ENCODE peak calls at places on chromosomes 13 and 19, in six cellular contexts. S is colonic mucosa, J is HAP-1, C is breast epithelium, W is mammary epithelial cell, G is SJSA1. Y is an unnamed sample. For H3K9me3, the result is how much of the 10 kb centered on the place peaks cover.

GRCh38 chr13:23770428-23770827 is 118.8 kb downstream of the MIPEP start:
- DNase-seq in J (no peak), S (no peak), W (no peak), C (no peak), G (no peak), Y (no peak)

GRCh38 chr13:100140441-100140840 is 51.5 kb downstream of the PCCA start:
- DNase-seq in W (no peak), S (no peak), C (no peak), J (no peak), G (peak), Y (no peak)

GRCh38 chr13:93224545-93224944 is 2.1 kb upstream of the GPC6 start:
- DNase-seq in C (no peak), J (peak), S (no peak), W (no peak), G (peak), Y (no peak)

GRCh38 chr13:102317593-102317992 is 84.3 kb downstream of the FGF14 start:
- DNase-seq in G (no peak), J (no peak), S (peak), W (no peak), C (peak), Y (peak)

GRCh38 chr19:35852029-35852780 is at the start of gene NPHS1:
- DNase-seq in J (no peak), W (no peak), G (no peak), S (no peak), C (no peak), Y (no peak)

GRCh38 chr19:16078311-16078758 is 2.0 kb downstream of the TPM4 start:
- DNase-seq in W (peak), G (peak), S (no peak), C (peak), J (no peak), Y (peak)

GRCh38 chr13:99150575-99151370 is 49.9 kb upstream of the UBAC2 start:
- DNase-seq in W (peak), C (no peak), G (peak), J (peak), S (no peak), Y (no peak)

GRCh38 chr13:51311957-51312520 is 27.5 kb upstream of the SERPINE3 start:
- DNase-seq in J (no peak), C (no peak), W (no peak), G (no peak), S (no peak), Y (no peak)

GRCh38 chr13:26050568-26051230 is 1.1 kb downstream of the SHISA2 start:
- DNase-seq in C (no peak), W (peak), S (no peak), J (no peak), G (no peak), Y (no peak)

GRCh38 chr13:61136101-61136500 is 279.5 kb downstream of the PCDH20 start:
- DNase-seq in C (no peak), G (no peak), J (no peak), W (no peak), S (no peak), Y (no peak)

GRCh38 chr13:24063281-24063851 is 97.2 kb upstream of the SPATA13 start:
- DNase-seq in J (no peak), S (no peak), C (no peak), G (no peak), W (no peak), Y (no peak)

GRCh38 chr13:42040730-42041016 is 7.8 kb upstream of the DGKH start:
- DNase-seq in W (no peak), G (no peak), C (no peak), J (no peak), S (no peak), Y (no peak)

GRCh38 chr19:988081-988480 is 3.9 kb downstream of the WDR18 start:
- DNase-seq in S (no peak), W (no peak), C (no peak), J (no peak), G (no peak), Y (no peak)

GRCh38 chr13:110128546-110128945 is 178.4 kb downstream of the COL4A1 start:
- DNase-seq in J (no peak), W (no peak), G (no peak), C (no peak), S (no peak), Y (no peak)

GRCh38 chr13:107361666-107362065 is 793.7 kb upstream of the ARGLU1 start:
- DNase-seq in G (no peak), S (no peak), W (no peak), J (no peak), C (no peak), Y (no peak)

GRCh38 chr13:113544071-113544891 is 40.3 kb upstream of the TFDP1 start:
- DNase-seq in S (no peak), G (no peak), C (no peak), W (no peak), J (no peak), Y (peak)

DNA sequence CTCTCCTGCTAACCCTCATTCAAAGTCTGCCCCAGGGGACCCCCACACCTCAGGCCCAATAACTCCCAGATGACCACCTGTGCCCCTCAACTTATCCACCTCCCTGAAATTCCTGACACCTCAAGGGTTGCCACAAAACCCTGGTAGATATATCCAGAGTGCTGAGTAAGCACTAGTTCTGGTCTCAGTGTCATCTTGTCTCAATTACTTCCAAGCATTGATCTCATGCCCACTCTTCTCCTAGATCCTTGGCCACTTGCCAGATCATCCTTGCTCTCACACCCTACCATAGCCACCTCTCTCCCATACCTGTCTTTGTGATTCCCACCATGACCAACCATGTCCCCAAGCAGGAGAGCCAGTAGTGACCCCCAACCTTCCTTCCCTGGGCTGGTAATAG is 2.0 kb downstream of the ZNF416 start:
- DNase-seq in W (no peak), S (no peak), G (no peak), C (no peak), J (no peak), Y (no peak)
- H3K9me3 ChIP-seq in W (half or more), S (under half), G (under half), C (half or more), J (under half), Y (half or more)

GRCh38 chr19:23946569-23946968 is 31.9 kb downstream of the ZNF726 start:
- DNase-seq in C (no peak), G (no peak), W (no peak), J (no peak), S (no peak), Y (no peak)

GRCh38 chr19:23943411-23943810 is 28.7 kb downstream of the ZNF726 start:
- DNase-seq in C (no peak), S (no peak), W (no peak), G (no peak), J (no peak), Y (no peak)
- H3K9me3 ChIP-seq in C (under half), S (under half), W (under half), G (under half), J (under half), Y (under half)

GRCh38 chr19:50061650-50062049 is 35.8 kb downstream of the ZNF473 start:
- DNase-seq in G (no peak), C (no peak), W (no peak), J (no peak), S (no peak), Y (no peak)
- H3K9me3 ChIP-seq in G (under half), C (under half), W (under half), J (under half), S (under half), Y (under half)

DNA sequence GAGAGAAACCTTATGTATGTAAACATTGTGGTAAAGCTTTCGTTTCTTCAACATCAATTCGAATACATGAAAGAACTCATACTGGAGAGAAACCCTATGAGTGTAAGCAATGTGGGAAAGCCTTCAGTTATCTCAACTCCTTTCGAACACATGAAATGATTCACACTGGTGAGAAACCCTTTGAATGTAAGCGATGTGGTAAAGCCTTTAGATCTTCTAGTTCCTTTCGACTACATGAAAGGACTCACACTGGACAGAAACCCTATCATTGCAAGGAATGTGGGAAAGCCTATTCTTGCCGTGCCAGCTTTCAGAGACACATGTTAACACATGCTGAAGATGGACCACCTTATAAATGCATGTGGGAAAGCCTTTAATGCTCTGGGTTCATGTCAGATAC is 24.7 kb downstream of the ZNF136 start:
- DNase-seq in C (no peak), S (no peak), W (no peak), J (no peak), G (no peak), Y (no peak)
- H3K9me3 ChIP-seq in C (half or more), S (under half), W (half or more), J (under half), G (half or more), Y (under half)

Y was measured in suprapubic skin.